ENCODE peak calls at places on chromosomes 4 and X, in ten cellular contexts. V, F, S, E, D, X, Y, A, G and C are unnamed samples.

GRCh38 chr4:149370002-149370401 is 445.6 kb downstream of the IQCM start:
- DNase-seq in V (no peak), F (no peak), S (no peak), E (no peak), D (no peak), X (no peak), Y (no peak), A (no peak), G (no peak), C (no peak)

GRCh38 chrX:38452603-38453002 is 100.2 kb downstream of the OTC start:
- DNase-seq in V (no peak), F (no peak), S (no peak), E (no peak), D (no peak), X (no peak), Y (no peak), A (no peak), G (no peak), C (no peak)

GRCh38 chr4:101018836-101019235 is 328.5 kb downstream of the PPP3CA start:
- DNase-seq in V (no peak), F (no peak), S (no peak), E (no peak), D (no peak), X (no peak), Y (no peak), A (no peak), G (no peak), C (no peak)

GRCh38 chr4:2288051-2288541 is 26.2 kb upstream of the MXD4 start:
- DNase-seq in V (no peak), F (peak; percentile 57), S (no peak), E (no peak), D (no peak), X (no peak), Y (peak; percentile 42), A (peak; percentile 2), G (no peak), C (no peak)

GRCh38 chrX:110914281-110914680 is 118.7 kb upstream of the CHRDL1 start:
- DNase-seq in V (peak; percentile 41), F (no peak), S (no peak), E (no peak), D (no peak), X (no peak), Y (no peak), A (no peak), G (no peak), C (no peak)

GRCh38 chr4:170423137-170423536 is 333.4 kb upstream of the AADAT start:
- DNase-seq in V (no peak), F (no peak), S (no peak), E (no peak), D (no peak), X (peak; percentile 27), Y (no peak), A (no peak), G (no peak), C (no peak)

GRCh38 chrX:46844913-46845312 is 8.1 kb downstream of the RP2 start:
- DNase-seq in V (no peak), F (no peak), S (no peak), E (no peak), D (no peak), X (no peak), Y (no peak), A (no peak), G (no peak), C (no peak)

GRCh38 chr4:10084651-10085320 is 31.8 kb downstream of the WDR1 start:
- DNase-seq in V (no peak), F (no peak), S (no peak), E (no peak), D (no peak), X (no peak), Y (peak; percentile 40), A (no peak), G (no peak), C (no peak)

GRCh38 chrX:113260474-113260873 is 419.8 kb upstream of the AMOT start:
- DNase-seq in V (no peak), F (no peak), S (no peak), E (no peak), D (no peak), X (no peak), Y (no peak), A (no peak), G (no peak), C (no peak)

DNA sequence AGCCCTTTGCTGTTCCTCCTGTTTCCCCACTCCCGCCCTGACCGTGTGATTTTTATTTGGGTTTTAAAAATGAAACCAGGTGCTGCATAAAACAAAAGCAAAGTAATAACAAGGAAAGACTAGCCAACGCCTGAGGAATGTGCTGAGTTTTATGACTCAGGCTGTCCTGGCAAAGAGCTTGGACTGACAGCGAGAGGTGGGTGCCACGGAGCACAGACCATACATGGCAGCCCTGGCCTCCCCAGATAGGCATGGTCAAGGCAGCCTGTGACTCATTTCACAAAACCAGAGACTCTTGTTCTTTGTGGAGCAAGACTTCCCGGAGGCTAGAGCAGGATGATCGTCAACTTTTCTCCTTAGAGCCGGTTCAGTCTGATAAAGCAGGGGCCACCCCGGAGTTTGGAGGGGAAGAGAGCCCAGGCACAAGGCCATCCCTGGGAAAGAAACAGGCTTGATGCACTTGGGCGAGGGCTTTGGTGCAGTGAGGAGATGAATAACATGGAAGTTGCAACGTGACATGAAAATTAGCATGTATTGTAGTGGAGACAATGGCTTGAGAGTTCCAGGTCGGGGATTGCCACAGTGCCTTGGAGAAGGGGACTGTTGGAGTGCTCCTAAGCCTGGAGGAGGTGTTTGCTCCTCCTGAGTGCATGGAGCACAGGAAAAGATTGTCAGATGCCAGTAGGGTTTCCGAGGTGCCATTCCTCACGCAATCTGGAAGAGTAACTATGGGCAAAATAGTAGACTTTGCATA is 54.8 kb downstream of the C4orf51 start:
- DNase-seq in V (peak; percentile 94), F (peak; percentile 79), S (no peak), E (peak; percentile 90), D (peak; percentile 89), X (peak; percentile 98), Y (no peak), A (peak; percentile 58), G (no peak), C (no peak)
- H3K27ac ChIP-seq in V (peak overlapping the region; percentile 99), F (peak overlapping the region; percentile 97), S (no peak overlapping the region), E (peak overlapping the region; percentile 93), D (peak overlapping the region; percentile 100), X (peak overlapping the region; percentile 100), Y (peak overlapping the region; percentile 93), A (peak overlapping the region; percentile 98), G (peak overlapping the region; percentile 98), C (peak overlapping the region; percentile 58)

GRCh38 chr4:184695178-184695896 is 38.6 kb downstream of the CENPU start:
- DNase-seq in V (no peak), F (no peak), S (no peak), E (no peak), D (peak; percentile 11), X (no peak), Y (no peak), A (no peak), G (no peak), C (no peak)
- H3K27ac ChIP-seq in V (no peak overlapping the region), F (no peak overlapping the region), S (no peak overlapping the region), E (peak overlapping the region; percentile 27), D (no peak overlapping the region), X (no peak overlapping the region), Y (no peak overlapping the region), A (peak overlapping the region; percentile 65), G (peak overlapping the region; percentile 60), C (no peak overlapping the region)

GRCh38 chrX:1520350-1520749 is 16.6 kb downstream of the P2RY8 start:
- DNase-seq in V (no peak), F (no peak), S (no peak), E (no peak), D (no peak), X (no peak), Y (no peak), A (no peak), G (no peak), C (no peak)
- H3K27ac ChIP-seq in V (no peak overlapping the region), F (no peak overlapping the region), S (no peak overlapping the region), E (no peak overlapping the region), D (no peak overlapping the region), X (no peak overlapping the region), Y (no peak overlapping the region), A (no peak overlapping the region), G (no peak overlapping the region), C (no peak overlapping the region)

GRCh38 chrX:10549280-10549679 is 71.1 kb downstream of the MID1 start:
- DNase-seq in V (no peak), F (no peak), S (no peak), E (no peak), D (no peak), X (no peak), Y (no peak), A (no peak), G (no peak), C (no peak)
- H3K27ac ChIP-seq in V (no peak overlapping the region), F (no peak overlapping the region), S (no peak overlapping the region), E (no peak overlapping the region), D (no peak overlapping the region), X (no peak overlapping the region), Y (no peak overlapping the region), A (no peak overlapping the region), G (no peak overlapping the region), C (no peak overlapping the region)

GRCh38 chrX:129718701-129719100 is 20.1 kb upstream of the XPNPEP2 start:
- DNase-seq in V (no peak), F (no peak), S (no peak), E (no peak), D (no peak), X (no peak), Y (no peak), A (no peak), G (no peak), C (no peak)

GRCh38 chrX:129714581-129714980 is 24.2 kb upstream of the XPNPEP2 start:
- DNase-seq in V (no peak), F (no peak), S (no peak), E (no peak), D (no peak), X (no peak), Y (no peak), A (no peak), G (no peak), C (no peak)

GRCh38 chrX:129717902-129718301 is 20.9 kb upstream of the XPNPEP2 start:
- DNase-seq in V (no peak), F (no peak), S (no peak), E (no peak), D (peak; percentile 68), X (no peak), Y (no peak), A (no peak), G (no peak), C (no peak)

GRCh38 chrX:129719268-129719667 is 19.5 kb upstream of the XPNPEP2 start:
- DNase-seq in V (no peak), F (no peak), S (no peak), E (no peak), D (no peak), X (no peak), Y (no peak), A (no peak), G (no peak), C (no peak)

DNA sequence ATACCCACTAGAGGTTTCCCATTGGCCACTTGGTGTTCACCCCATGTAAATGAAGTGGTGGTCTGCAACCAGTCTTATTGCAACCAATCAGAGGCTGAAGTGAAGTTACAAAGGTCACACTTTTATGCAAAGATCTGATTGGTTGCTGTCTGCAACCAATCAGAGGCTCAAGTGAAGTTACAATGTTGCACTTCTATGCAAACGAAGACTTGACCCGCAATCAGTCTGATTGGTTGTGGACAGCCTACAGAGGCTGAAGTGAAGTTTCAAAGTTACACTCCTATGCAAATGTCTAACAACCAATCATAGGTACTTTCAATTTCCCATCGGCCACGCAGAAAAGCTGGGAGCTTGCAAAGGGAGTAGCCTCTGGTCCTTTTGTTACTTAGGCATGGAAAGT is 22.3 kb upstream of the XPNPEP2 start:
- DNase-seq in V (no peak), F (no peak), S (no peak), E (no peak), D (no peak), X (no peak), Y (no peak), A (no peak), G (no peak), C (no peak)
- H3K27ac ChIP-seq in V (no peak overlapping the region), F (no peak overlapping the region), S (no peak overlapping the region), E (no peak overlapping the region), D (no peak overlapping the region), X (no peak overlapping the region), Y (no peak overlapping the region), A (no peak overlapping the region), G (no peak overlapping the region), C (no peak overlapping the region)